ENCODE peak calls at places on chromosome 18, in nine cellular contexts. M is dorsolateral prefrontal cortex, Z is HL-60, T is stomach, A is K562, C is transverse colon, F is HCT116, Y is lower lobe of right lung, H is fibroblast of mammary gland. G is an unnamed sample.

GRCh38 chr18:80046431-80046830 is 12.2 kb downstream of the RBFA start:
- DNase-seq in Z (no peak), C (no peak), H (no peak), A (no peak), Y (no peak), T (no peak), M (no peak), F (no peak), G (no peak)

GRCh38 chr18:36297419-36298112 is at the start of gene FHOD3:
- DNase-seq in C (peak), Z (no peak), A (peak), F (no peak), T (peak), Y (peak), H (peak), M (no peak), G (peak)

GRCh38 chr18:9434240-9434701 is 41.0 kb upstream of the RALBP1 start:
- DNase-seq in T (no peak), C (no peak), F (no peak), Z (no peak), M (no peak), Y (no peak), A (no peak), H (no peak), G (no peak)

GRCh38 chr18:53567935-53568574 is 656.4 kb downstream of the MBD2 start:
- DNase-seq in T (no peak), M (no peak), A (no peak), F (no peak), Y (no peak), C (no peak), Z (no peak), H (peak), G (peak)

GRCh38 chr18:74497778-74498177 is 1.6 kb downstream of the CNDP2 start:
- DNase-seq in C (no peak), T (no peak), Z (no peak), A (no peak), H (no peak), M (peak), Y (no peak), F (no peak), G (no peak)

GRCh38 chr18:13500891-13501887 is 225.2 kb downstream of the FAM210A start:
- DNase-seq in F (no peak), T (peak), H (peak), M (peak), Y (no peak), C (peak), Z (no peak), A (no peak), G (peak)

GRCh38 chr18:58527116-58528010 is 101.5 kb downstream of the ALPK2 start:
- DNase-seq in A (no peak), Y (no peak), H (peak), Z (no peak), M (no peak), F (no peak), T (no peak), C (no peak), G (peak)

GRCh38 chr18:27604583-27604982 is 419.5 kb upstream of the CHST9 start:
- DNase-seq in M (no peak), H (peak), T (no peak), F (no peak), Z (no peak), C (no peak), A (no peak), Y (no peak), G (peak)

GRCh38 chr18:52280702-52281101 is 59.3 kb upstream of the DCC start:
- DNase-seq in M (no peak), C (no peak), H (no peak), A (no peak), F (no peak), T (no peak), Y (no peak), Z (no peak), G (no peak)

GRCh38 chr18:62618735-62619134 is 95.9 kb downstream of the ZCCHC2 start:
- DNase-seq in M (no peak), C (no peak), A (no peak), Y (no peak), T (no peak), H (no peak), Z (no peak), F (no peak), G (no peak)
- H3K4me3 ChIP-seq in M (no peak), C (no peak), A (no peak), Y (no peak), T (no peak), H (no peak), Z (no peak), F (no peak), G (no peak)

DNA sequence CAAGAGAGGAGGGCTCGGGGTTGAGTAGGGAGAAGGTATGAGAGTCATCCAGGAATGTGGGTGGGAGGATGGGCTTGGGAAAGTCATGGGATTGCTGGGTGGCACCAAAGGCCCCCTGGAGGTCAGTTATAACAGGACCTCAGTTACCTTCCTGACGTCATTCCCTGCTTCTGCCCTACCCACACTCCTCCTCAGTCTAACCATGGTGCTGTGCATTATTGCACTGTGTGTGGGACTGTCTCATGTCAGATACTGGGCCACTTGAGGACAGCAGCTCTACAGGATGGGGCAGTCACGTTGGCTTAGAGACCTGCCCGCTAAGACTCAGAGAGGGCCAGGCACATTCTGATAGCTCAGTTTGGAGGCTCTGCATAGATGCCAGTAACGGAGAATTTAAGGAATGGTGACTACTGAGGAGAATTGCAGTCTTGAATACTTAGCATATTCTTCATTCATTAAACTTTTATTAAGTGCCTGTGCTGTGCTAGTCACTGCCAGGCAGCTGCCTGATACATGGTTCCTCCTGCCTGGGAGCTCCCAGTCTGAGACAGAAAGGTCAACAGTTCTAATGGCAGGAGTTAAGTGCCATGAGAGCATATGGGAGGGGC is 90.5 kb downstream of the LAMA3 start:
- DNase-seq in F (peak), T (no peak), A (peak), M (no peak), Y (no peak), Z (no peak), C (no peak), H (peak), G (peak)
- TF ChIP-seq CTCF in F (no peak), T (no peak), A (no peak), M (no peak), Y (no peak), Z (no peak), C (no peak), H (peak), G (no peak)

DNA sequence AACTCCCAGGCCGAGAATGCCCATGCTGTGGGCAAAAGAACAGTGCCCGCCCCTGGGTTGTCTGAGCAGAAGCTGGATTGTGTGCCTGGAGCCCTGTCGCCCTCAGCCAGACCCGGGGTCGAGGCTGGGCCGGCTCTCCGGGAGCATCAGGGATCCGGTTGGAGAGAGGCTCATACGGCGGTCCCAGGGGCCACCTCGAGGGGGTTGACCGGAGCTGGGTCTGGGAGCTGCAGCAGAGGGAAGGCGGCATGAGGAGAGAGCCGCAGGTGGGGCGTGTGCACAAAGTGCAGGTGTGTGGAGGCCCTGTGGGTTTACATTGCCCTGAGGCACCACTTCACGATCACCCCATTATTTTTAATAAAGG is 39.5 kb downstream of the MBP start:
- DNase-seq in T (no peak), A (no peak), F (no peak), Z (no peak), M (no peak), C (no peak), Y (no peak), H (no peak), G (no peak)
- H3K4me3 ChIP-seq in T (no peak), A (no peak), F (no peak), Z (no peak), M (no peak), C (no peak), Y (no peak), H (no peak), G (no peak)

DNA sequence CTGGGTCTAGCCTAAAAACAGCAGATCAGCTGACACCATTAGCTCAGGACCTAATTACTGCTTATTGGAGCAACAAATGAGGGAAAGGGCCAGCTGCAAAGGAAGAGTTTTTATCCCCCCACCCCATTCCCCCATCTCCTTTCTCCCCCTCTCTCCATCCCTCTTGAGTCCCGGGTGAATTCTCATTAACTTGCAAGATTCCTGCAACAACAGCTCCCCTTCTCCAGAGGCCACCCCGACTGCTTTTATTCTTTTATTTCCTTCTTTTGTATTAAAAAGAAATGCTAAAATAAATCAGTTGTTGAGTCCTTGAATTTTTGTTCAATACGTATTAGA is 473 bp upstream of the NOL4 start:
- DNase-seq in F (no peak), A (no peak), T (no peak), M (no peak), H (no peak), Y (no peak), C (no peak), Z (no peak), G (no peak)
- TF ChIP-seq CTCF in F (no peak), A (no peak), T (no peak), M (no peak), H (no peak), Y (no peak), C (no peak), Z (no peak), G (no peak)

DNA sequence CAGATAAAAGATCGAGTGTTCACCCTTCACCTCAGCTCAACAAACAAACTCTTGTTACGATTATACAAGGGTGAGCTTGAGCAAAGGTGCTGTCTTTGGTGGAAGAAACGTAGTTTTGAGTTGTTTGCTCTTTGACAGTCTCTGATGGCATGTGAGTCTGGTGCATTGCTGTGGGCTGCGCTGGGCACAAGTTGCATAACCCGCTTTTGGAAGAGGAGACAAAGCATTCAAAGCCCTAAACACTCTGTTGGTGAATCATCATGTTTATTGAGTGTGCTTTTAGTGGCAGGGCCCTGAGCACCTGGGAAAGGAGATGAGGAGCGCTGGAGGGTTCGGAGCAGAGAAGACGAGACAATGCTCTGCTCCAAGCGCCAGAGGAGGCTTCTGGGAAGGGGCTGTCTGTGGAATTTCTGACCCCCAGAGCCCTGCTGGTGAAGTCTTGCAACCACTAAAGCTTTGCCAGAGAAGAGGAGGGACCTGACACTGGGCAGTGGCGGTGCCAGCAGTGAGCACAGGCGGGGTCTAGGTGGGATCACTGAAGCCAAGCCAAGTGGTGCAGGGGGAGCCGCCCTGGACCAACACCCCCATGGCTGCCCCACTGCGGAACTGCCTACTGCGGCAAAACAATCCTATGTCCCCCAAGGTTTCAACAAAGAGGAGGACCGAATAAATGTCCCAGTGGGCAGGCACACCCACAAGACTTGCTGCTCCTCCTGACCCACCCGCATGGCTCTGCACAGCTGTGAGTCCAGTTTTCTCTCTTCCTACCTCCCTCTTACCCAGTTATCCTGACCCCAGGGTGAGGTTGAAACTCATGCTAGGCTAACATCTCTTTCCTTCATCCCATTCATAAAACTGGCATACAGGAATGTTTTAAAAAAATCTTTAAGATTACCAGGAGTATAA is 64.0 kb downstream of the TNFRSF11A start:
- DNase-seq in A (no peak), Y (no peak), C (no peak), Z (no peak), T (no peak), H (no peak), M (no peak), F (no peak), G (peak)
- H3K4me3 ChIP-seq in A (no peak), Y (no peak), C (no peak), Z (no peak), T (no peak), H (no peak), M (no peak), F (no peak), G (no peak)

DNA sequence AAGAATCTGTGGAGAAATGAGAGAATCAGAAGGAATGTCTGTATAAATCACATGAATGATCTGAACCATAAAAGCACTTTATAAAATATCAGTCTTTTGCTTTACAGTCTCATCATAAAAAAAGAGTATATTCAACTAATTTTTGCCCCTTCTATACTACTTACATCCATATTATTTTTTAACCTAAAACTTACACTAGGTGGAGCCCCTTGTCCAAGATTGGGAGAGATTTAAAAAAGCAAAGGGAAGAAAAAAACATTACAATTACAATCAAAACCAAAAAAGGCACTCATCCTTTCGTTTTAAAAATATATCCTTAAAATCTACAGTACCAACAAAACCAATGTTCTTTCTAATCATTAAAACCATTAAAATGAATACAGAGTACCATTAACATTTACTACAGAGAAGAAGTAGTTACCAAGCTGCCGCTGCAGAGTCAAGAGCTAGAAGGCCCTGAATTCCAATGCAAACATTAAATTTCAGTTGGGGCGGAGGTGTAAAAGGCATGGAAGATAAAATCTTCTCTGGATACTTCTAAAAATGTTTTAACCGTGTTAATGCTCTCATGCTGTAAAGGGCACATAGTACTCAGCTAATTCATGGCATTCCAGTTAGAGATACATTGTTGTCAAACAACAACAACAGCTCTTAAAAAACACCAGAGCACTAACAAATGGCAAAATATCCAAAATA is 56.7 kb upstream of the EPB41L3 start:
- DNase-seq in C (no peak), T (no peak), H (peak), Z (no peak), F (no peak), A (no peak), M (no peak), Y (no peak), G (peak)
- TF ChIP-seq CTCF in C (peak), T (no peak), H (peak), Z (no peak), F (no peak), A (no peak), M (peak), Y (peak), G (peak)

DNA sequence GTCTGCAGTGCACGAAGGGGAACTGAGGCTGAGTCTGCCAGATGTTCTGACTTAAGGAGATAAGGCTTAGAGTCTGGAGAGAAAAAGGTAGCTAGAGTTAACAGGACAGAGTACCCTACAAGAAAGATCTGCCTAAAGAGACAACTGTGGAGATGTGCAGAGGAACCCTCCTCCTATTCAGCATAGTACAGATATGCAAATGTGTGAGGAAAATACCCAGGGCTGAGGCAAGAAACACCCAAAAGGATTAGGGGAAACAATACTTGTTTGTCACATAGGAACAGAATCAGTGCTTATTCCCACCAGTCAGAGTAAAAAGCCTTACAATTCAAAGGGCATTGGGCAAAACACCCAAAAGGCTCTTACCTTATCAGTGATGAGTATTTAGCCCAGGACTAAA is 67.8 kb downstream of the SS18 start:
- DNase-seq in C (no peak), T (no peak), A (no peak), H (no peak), Z (no peak), F (no peak), M (no peak), Y (no peak), G (no peak)
- H3K4me3 ChIP-seq in C (no peak), T (no peak), A (no peak), H (no peak), Z (no peak), F (no peak), M (no peak), Y (no peak), G (no peak)

GRCh38 chr18:59823611-59824195 is 76.1 kb upstream of the PMAIP1 start:
- DNase-seq in A (peak), M (peak), Z (no peak), Y (no peak), T (peak), H (peak), F (peak), C (peak), G (peak)
- TF ChIP-seq CTCF in A (peak), M (peak), Z (peak), Y (peak), T (peak), H (peak), F (peak), C (peak), G (peak)

DNA sequence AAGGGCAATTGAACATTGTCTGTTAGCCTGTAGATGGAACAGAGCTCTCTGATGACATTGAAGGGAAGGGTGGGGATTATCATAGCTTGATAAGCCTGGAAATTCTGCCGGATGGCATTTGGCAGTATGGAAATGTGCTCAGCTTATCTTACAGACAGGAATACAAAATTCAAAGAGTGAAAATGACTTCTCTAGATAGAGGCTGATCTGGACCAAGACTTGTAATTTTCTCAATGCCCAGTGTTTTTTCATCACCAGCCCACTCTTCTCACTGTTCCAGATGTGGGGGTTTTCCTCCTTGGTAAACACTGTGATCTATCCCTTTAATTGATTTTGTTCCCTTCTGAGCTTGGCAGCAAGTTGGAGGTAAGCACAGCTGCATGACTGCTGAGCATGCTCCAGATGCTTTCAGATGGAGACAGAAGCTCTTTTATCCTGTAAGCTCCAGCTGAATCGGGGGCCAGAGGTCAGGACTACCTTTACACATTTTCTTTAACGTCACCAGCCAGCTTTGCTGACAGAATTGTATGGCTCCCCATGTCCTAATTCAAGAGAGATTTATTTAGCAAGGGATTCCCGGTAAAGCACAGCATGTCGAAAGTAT is 287.4 kb upstream of the TCF4 start:
- DNase-seq in Y (no peak), A (no peak), F (no peak), M (peak), Z (no peak), T (no peak), C (no peak), H (peak), G (no peak)
- H3K4me3 ChIP-seq in Y (no peak), A (no peak), F (no peak), M (peak), Z (no peak), T (no peak), C (no peak), H (no peak), G (no peak)

G was measured in fibroblast of the aortic adventitia.